ENCODE peak calls at places on chromosomes 2 and 18, in five cellular contexts. One of them, this sample, is unnamed. For H3K36me3, the result is how much of the 10 kb centered on the place peaks cover.

GRCh38 chr2:179021258-179021657 is 28.7 kb downstream of the CCDC141 start:
- DNase-seq in psoas muscle: no peak
- DNase-seq in SJCRH30: peak
- DNase-seq in cardiac muscle cell: no peak
- DNase-seq in mammary epithelial cell: no peak
- DNase-seq in this sample: no peak

GRCh38 chr2:64837116-64837704 is 152.0 kb upstream of the SLC1A4 start:
- DNase-seq in psoas muscle: no peak
- DNase-seq in SJCRH30: no peak
- DNase-seq in cardiac muscle cell: no peak
- DNase-seq in mammary epithelial cell: peak
- DNase-seq in this sample: no peak

GRCh38 chr2:119338282-119338681 is 28.4 kb downstream of the C2orf76 start:
- DNase-seq in psoas muscle: no peak
- DNase-seq in SJCRH30: no peak
- DNase-seq in cardiac muscle cell: no peak
- DNase-seq in mammary epithelial cell: no peak
- DNase-seq in this sample: no peak

GRCh38 chr2:137910641-137911040 is 53.6 kb upstream of the HNMT start:
- DNase-seq in psoas muscle: no peak
- DNase-seq in SJCRH30: no peak
- DNase-seq in cardiac muscle cell: peak
- DNase-seq in mammary epithelial cell: no peak
- DNase-seq in this sample: no peak

GRCh38 chr2:1837458-1837857 is 93.1 kb upstream of the PXDN start:
- DNase-seq in psoas muscle: no peak
- DNase-seq in SJCRH30: no peak
- DNase-seq in cardiac muscle cell: no peak
- DNase-seq in mammary epithelial cell: no peak
- DNase-seq in this sample: no peak

GRCh38 chr18:2547477-2548087 is 23.7 kb downstream of the METTL4 start:
- DNase-seq in psoas muscle: no peak
- DNase-seq in SJCRH30: no peak
- DNase-seq in cardiac muscle cell: peak
- DNase-seq in mammary epithelial cell: peak
- DNase-seq in this sample: no peak

GRCh38 chr18:59846814-59847490 is 52.8 kb upstream of the PMAIP1 start:
- DNase-seq in psoas muscle: no peak
- DNase-seq in SJCRH30: no peak
- DNase-seq in cardiac muscle cell: no peak
- DNase-seq in mammary epithelial cell: peak
- DNase-seq in this sample: no peak

GRCh38 chr18:41753826-41754225 is 201.2 kb upstream of the PIK3C3 start:
- DNase-seq in psoas muscle: no peak
- DNase-seq in SJCRH30: no peak
- DNase-seq in cardiac muscle cell: no peak
- DNase-seq in mammary epithelial cell: peak
- DNase-seq in this sample: no peak

GRCh38 chr2:40251146-40251545 is 200.7 kb downstream of the SLC8A1 start:
- DNase-seq in psoas muscle: no peak
- DNase-seq in SJCRH30: no peak
- DNase-seq in cardiac muscle cell: no peak
- DNase-seq in mammary epithelial cell: no peak
- DNase-seq in this sample: no peak

GRCh38 chr2:42922790-42923631 is 130.6 kb upstream of the HAAO start:
- DNase-seq in psoas muscle: peak
- DNase-seq in SJCRH30: no peak
- DNase-seq in cardiac muscle cell: no peak
- DNase-seq in mammary epithelial cell: peak
- DNase-seq in this sample: no peak

GRCh38 chr2:44184106-44184505 is 15.4 kb downstream of the PPM1B start:
- DNase-seq in psoas muscle: no peak
- DNase-seq in SJCRH30: no peak
- DNase-seq in cardiac muscle cell: no peak
- DNase-seq in mammary epithelial cell: no peak
- DNase-seq in this sample: no peak

GRCh38 chr18:21897811-21898210 is 157.2 kb downstream of the MIB1 start:
- DNase-seq in psoas muscle: no peak
- DNase-seq in SJCRH30: peak
- DNase-seq in cardiac muscle cell: peak
- DNase-seq in mammary epithelial cell: peak
- DNase-seq in this sample: peak

GRCh38 chr2:215104226-215104625 is 34.2 kb downstream of the ABCA12 start:
- DNase-seq in psoas muscle: no peak
- DNase-seq in SJCRH30: no peak
- DNase-seq in cardiac muscle cell: no peak
- DNase-seq in mammary epithelial cell: no peak
- DNase-seq in this sample: no peak

GRCh38 chr2:218859994-218860831 is 608 bp downstream of the WNT6 start:
- DNase-seq in psoas muscle: peak
- DNase-seq in SJCRH30: no peak
- DNase-seq in cardiac muscle cell: no peak
- DNase-seq in mammary epithelial cell: no peak
- DNase-seq in this sample: no peak

GRCh38 chr2:218859556-218859993 is at the start of gene WNT6:
- DNase-seq in psoas muscle: peak
- DNase-seq in SJCRH30: no peak
- DNase-seq in cardiac muscle cell: peak
- DNase-seq in mammary epithelial cell: no peak
- DNase-seq in this sample: no peak

GRCh38 chr2:218858671-218859555 is 692 bp upstream of the WNT6 start:
- DNase-seq in psoas muscle: peak
- DNase-seq in SJCRH30: no peak
- DNase-seq in cardiac muscle cell: no peak
- DNase-seq in mammary epithelial cell: no peak
- DNase-seq in this sample: no peak

GRCh38 chr2:218861645-218862318 is 2.2 kb downstream of the WNT6 start:
- DNase-seq in psoas muscle: peak
- DNase-seq in SJCRH30: no peak
- DNase-seq in cardiac muscle cell: no peak
- DNase-seq in mammary epithelial cell: no peak
- DNase-seq in this sample: no peak

GRCh38 chr2:218860950-218861381 is 1.4 kb downstream of the WNT6 start:
- DNase-seq in psoas muscle: peak
- DNase-seq in SJCRH30: peak
- DNase-seq in cardiac muscle cell: peak
- DNase-seq in mammary epithelial cell: peak
- DNase-seq in this sample: peak
- H3K4me3 ChIP-seq in psoas muscle: peak
- H3K4me3 ChIP-seq in SJCRH30: no peak
- H3K4me3 ChIP-seq in cardiac muscle cell: no peak
- H3K4me3 ChIP-seq in mammary epithelial cell: no peak
- H3K4me3 ChIP-seq in this sample: peak

GRCh38 chr2:47471429-47472116 is 68.6 kb downstream of the MSH2 start:
- DNase-seq in psoas muscle: no peak
- DNase-seq in SJCRH30: no peak
- DNase-seq in cardiac muscle cell: no peak
- DNase-seq in mammary epithelial cell: no peak
- DNase-seq in this sample: no peak
- H3K36me3 ChIP-seq in psoas muscle: under half
- H3K36me3 ChIP-seq in SJCRH30: half or more
- H3K36me3 ChIP-seq in cardiac muscle cell: under half
- H3K36me3 ChIP-seq in mammary epithelial cell: under half
- H3K36me3 ChIP-seq in this sample: half or more

GRCh38 chr2:234953116-234954031 is 1.6 kb downstream of the SH3BP4 start:
- DNase-seq in psoas muscle: no peak
- DNase-seq in SJCRH30: no peak
- DNase-seq in cardiac muscle cell: no peak
- DNase-seq in mammary epithelial cell: no peak
- DNase-seq in this sample: no peak

GRCh38 chr2:234955971-234956509 is 4.2 kb downstream of the SH3BP4 start:
- DNase-seq in psoas muscle: no peak
- DNase-seq in SJCRH30: no peak
- DNase-seq in cardiac muscle cell: no peak
- DNase-seq in mammary epithelial cell: no peak
- DNase-seq in this sample: no peak

GRCh38 chr2:234957533-234958135 is 5.8 kb downstream of the SH3BP4 start:
- DNase-seq in psoas muscle: no peak
- DNase-seq in SJCRH30: no peak
- DNase-seq in cardiac muscle cell: no peak
- DNase-seq in mammary epithelial cell: peak
- DNase-seq in this sample: no peak

GRCh38 chr2:234954551-234954992 is 2.8 kb downstream of the SH3BP4 start:
- DNase-seq in psoas muscle: no peak
- DNase-seq in SJCRH30: no peak
- DNase-seq in cardiac muscle cell: no peak
- DNase-seq in mammary epithelial cell: no peak
- DNase-seq in this sample: peak

GRCh38 chr2:234955091-234955511 is 3.3 kb downstream of the SH3BP4 start:
- DNase-seq in psoas muscle: no peak
- DNase-seq in SJCRH30: no peak
- DNase-seq in cardiac muscle cell: no peak
- DNase-seq in mammary epithelial cell: no peak
- DNase-seq in this sample: no peak
- H3K4me3 ChIP-seq in psoas muscle: peak
- H3K4me3 ChIP-seq in SJCRH30: no peak
- H3K4me3 ChIP-seq in cardiac muscle cell: no peak
- H3K4me3 ChIP-seq in mammary epithelial cell: no peak
- H3K4me3 ChIP-seq in this sample: no peak

GRCh38 chr2:158667567-158667966 is 127.5 kb upstream of the DAPL1 start:
- DNase-seq in psoas muscle: no peak
- DNase-seq in SJCRH30: no peak
- DNase-seq in cardiac muscle cell: no peak
- DNase-seq in mammary epithelial cell: peak
- DNase-seq in this sample: no peak
- H3K36me3 ChIP-seq in psoas muscle: half or more
- H3K36me3 ChIP-seq in SJCRH30: half or more
- H3K36me3 ChIP-seq in cardiac muscle cell: under half
- H3K36me3 ChIP-seq in mammary epithelial cell: under half
- H3K36me3 ChIP-seq in this sample: under half

DNA sequence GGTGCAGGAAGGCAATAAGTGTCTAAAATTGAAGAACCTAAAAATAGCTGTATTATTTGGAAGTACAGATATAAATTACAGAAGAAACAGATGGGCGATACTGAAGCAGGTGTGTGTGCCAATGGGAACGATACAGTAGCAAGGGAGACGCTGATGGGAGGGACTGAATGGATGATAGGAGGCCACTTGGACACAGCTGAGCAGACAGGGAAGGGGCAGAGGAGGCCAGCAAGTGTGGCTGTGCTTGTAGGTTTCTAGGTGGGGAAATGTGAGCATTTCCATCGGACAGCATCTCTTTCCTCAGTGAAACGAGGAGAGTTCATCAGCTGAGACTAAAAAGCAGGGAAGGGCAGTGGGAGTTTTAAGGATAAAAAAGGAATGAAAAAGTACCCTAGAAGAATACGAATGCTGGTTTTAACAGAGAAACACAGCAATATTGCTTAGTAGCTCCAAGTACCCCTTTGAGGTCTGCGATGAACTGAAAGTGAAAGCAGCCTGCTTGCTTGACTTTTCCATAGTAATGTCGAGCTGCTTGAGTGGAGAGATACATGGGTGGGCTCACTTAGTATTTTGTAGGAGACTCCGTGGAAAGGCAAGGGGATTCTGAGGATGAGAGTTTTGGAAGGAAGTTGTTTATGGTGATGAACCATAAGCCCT is 91.7 kb upstream of the EPC2 start:
- DNase-seq in psoas muscle: no peak
- DNase-seq in SJCRH30: no peak
- DNase-seq in cardiac muscle cell: no peak
- DNase-seq in mammary epithelial cell: no peak
- DNase-seq in this sample: no peak
- H3K4me3 ChIP-seq in psoas muscle: peak
- H3K4me3 ChIP-seq in SJCRH30: no peak
- H3K4me3 ChIP-seq in cardiac muscle cell: no peak
- H3K4me3 ChIP-seq in mammary epithelial cell: no peak
- H3K4me3 ChIP-seq in this sample: peak

DNA sequence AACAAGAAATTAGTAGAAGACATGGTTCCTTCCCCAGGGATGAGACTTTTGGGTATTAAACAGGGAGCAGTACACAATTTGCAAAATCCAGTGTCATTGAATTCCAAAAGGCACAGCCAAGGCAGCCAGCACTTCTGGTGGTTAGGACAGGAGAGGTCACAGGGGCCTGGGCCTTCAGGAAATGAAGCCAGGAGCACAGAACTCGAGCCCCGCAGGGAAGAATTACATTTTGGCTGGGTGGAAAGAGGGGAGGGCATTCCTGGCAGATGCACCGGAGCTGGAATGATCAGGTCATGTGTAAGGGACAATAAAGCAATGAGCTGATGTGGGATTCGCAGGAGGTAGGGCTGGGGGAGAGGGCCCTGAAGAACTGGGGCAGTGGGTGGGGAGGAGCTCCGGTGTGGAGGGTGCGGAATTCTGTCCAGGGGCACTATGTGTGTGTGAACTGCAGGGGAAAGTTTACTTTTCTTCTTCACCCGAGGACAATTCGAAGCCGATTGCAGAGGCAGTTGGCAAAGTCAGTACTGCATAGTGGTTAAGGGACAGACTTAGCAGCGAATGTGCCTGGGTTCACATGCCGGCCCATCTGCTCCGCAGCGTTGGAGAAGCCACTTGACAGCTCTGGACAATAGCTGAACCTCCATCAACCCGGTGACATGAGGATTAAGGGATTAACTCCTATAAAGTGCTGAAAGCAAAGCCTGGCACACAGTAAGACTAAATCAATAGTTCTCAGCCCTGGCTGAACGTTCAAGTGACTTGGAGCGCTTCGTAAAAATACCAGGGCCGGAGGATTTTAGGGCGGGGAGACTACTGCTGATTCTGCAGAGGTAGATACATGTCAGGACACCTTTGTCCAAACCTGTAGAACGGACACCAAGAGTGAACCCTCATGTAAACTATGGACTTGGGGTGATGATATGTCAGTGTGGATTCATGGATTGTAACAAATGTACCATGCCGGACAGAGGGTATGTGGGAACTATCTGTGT is 36.4 kb downstream of the ALPK2 start:
- DNase-seq in psoas muscle: no peak
- DNase-seq in SJCRH30: no peak
- DNase-seq in cardiac muscle cell: peak
- DNase-seq in mammary epithelial cell: no peak
- DNase-seq in this sample: no peak
- H3K36me3 ChIP-seq in psoas muscle: under half
- H3K36me3 ChIP-seq in SJCRH30: under half
- H3K36me3 ChIP-seq in cardiac muscle cell: under half
- H3K36me3 ChIP-seq in mammary epithelial cell: under half
- H3K36me3 ChIP-seq in this sample: under half

GRCh38 chr2:66240284-66240683 is 194.6 kb upstream of the MEIS1 start:
- DNase-seq in psoas muscle: no peak
- DNase-seq in SJCRH30: no peak
- DNase-seq in cardiac muscle cell: no peak
- DNase-seq in mammary epithelial cell: no peak
- DNase-seq in this sample: no peak
- H3K4me3 ChIP-seq in psoas muscle: no peak
- H3K4me3 ChIP-seq in SJCRH30: no peak
- H3K4me3 ChIP-seq in cardiac muscle cell: no peak
- H3K4me3 ChIP-seq in mammary epithelial cell: no peak
- H3K4me3 ChIP-seq in this sample: no peak

This sample was measured in heart left ventricle.